ENCODE peak calls at places on chromosomes 11 and 22, in six cellular contexts. C is GM12878, W is HCT116, E is K562, J is HepG2, S is H1. Z is an unnamed sample.

GRCh38 chr11:120172054-120172881 is 34.4 kb upstream of the TRIM29 start:
- DNase-seq in C (no peak), W (peak; percentile 36), E (peak; percentile 73), J (peak; percentile 63), S (peak; percentile 49), Z (peak; percentile 60)

GRCh38 chr22:20299736-20300136 is 20.1 kb downstream of the DGCR6L start:
- DNase-seq in C (no peak), W (no peak), E (no peak), J (no peak), S (no peak), Z (no peak)

GRCh38 chr11:61787928-61788491 is 4.4 kb downstream of the TMEM258 start:
- DNase-seq in C (no peak), W (peak; percentile 48), E (peak; percentile 44), J (peak; percentile 74), S (no peak), Z (peak; percentile 40)

GRCh38 chr22:31490496-31490925 is 869 bp upstream of the EIF4ENIF1 start:
- DNase-seq in C (peak; percentile 97), W (peak; percentile 22), E (peak; percentile 15), J (peak; percentile 77), S (no peak), Z (no peak)

GRCh38 chr22:41030891-41031290 is 61.5 kb upstream of the EP300 start:
- DNase-seq in C (no peak), W (no peak), E (no peak), J (no peak), S (no peak), Z (no peak)

GRCh38 chr11:122242731-122243130 is 126.7 kb upstream of the BLID start:
- DNase-seq in C (no peak), W (no peak), E (no peak), J (no peak), S (no peak), Z (no peak)

GRCh38 chr22:17980013-17980510 is 44.3 kb downstream of the MICAL3 start:
- DNase-seq in C (no peak), W (no peak), E (no peak), J (no peak), S (no peak), Z (no peak)

GRCh38 chr11:115471367-115471766 is 32.8 kb downstream of the CADM1 start:
- DNase-seq in C (peak; percentile 40), W (no peak), E (no peak), J (peak; percentile 80), S (no peak), Z (no peak)

GRCh38 chr22:38176170-38176741 is 5.4 kb downstream of the PLA2G6 start:
- DNase-seq in C (peak; percentile 65), W (no peak), E (no peak), J (no peak), S (no peak), Z (no peak)

GRCh38 chr11:102367364-102367763 is 20.4 kb downstream of the BIRC2 start:
- DNase-seq in C (no peak), W (no peak), E (peak; percentile 10), J (no peak), S (no peak), Z (no peak)

GRCh38 chr11:84588131-84588829 is 1038.9 kb downstream of the DLG2 start:
- DNase-seq in C (no peak), W (no peak), E (no peak), J (no peak), S (no peak), Z (no peak)

GRCh38 chr11:68379216-68379615 is 66.8 kb downstream of the LRP5 start:
- DNase-seq in C (no peak), W (no peak), E (no peak), J (no peak), S (no peak), Z (no peak)

GRCh38 chr11:35478411-35479139 is 46.8 kb downstream of the PAMR1 start:
- DNase-seq in C (no peak), W (no peak), E (no peak), J (no peak), S (no peak), Z (no peak)

GRCh38 chr22:17218341-17218740 is 894 bp downstream of the ADA2 start:
- DNase-seq in C (no peak), W (no peak), E (no peak), J (no peak), S (no peak), Z (no peak)

GRCh38 chr22:20741634-20742581 is 32.0 kb upstream of the SERPIND1 start:
- DNase-seq in C (no peak), W (peak; percentile 18), E (peak; percentile 93), J (peak; percentile 44), S (no peak), Z (no peak)

GRCh38 chr11:6655790-6656580 is at the start of gene DCHS1:
- DNase-seq in C (no peak), W (no peak), E (peak; percentile 83), J (no peak), S (no peak), Z (no peak)

GRCh38 chr11:10058356-10058755 is 235.7 kb downstream of the SBF2 start:
- DNase-seq in C (no peak), W (no peak), E (no peak), J (no peak), S (no peak), Z (no peak)
- H3K9me3 ChIP-seq in C (no peaks in the 10 kb centered on the region), W (peaks cover 8% of the 10 kb centered on the region), E (no peaks in the 10 kb centered on the region), J (peaks cover 12% of the 10 kb centered on the region), S (peaks cover 11% of the 10 kb centered on the region), Z (peaks cover 11% of the 10 kb centered on the region)

DNA sequence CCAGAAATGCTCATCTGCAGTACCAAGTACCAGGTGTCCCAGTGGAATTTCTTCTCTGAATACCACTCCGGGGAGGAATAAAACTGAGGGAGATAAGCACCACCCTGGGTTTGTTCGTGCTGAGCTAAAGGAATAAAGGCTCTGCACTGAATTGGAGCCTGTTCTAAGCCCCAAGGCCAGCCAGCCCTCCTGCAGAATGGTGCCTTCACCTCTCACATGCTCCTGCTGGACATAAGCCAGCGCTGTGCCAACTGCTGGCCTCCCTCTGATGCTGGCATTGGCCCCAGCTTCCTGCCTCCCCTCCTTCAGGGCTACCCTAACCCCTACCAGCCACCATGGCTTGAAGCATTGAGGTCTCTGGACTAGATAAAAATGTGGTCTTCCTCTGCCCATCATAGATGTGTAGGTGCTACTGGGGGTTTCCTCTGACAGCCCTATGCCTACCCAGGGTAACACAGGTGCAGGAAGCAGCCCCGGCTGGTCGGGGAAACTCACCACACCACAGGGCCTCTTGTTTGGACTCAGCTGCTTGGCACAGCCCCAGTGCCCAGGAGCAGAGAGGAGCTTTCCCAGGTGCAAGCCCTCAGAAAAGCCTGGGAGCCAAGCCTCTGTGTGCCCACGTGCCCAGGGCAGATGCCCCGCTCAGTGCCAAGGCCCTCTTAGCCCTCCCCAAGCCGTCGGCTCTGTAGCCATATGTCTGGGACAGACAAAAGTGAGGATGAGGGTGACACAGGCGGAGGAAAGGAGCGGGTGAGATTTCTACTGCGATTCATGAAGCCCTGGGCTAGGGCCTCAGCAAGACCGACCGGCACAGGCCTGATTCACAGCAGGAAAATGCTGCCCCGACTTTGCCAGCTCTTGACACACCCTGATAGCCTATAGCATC is 34.1 kb upstream of the JAM3 start:
- DNase-seq in C (no peak), W (no peak), E (no peak), J (no peak), S (no peak), Z (no peak)
- TF ChIP-seq YY1 in C (no peak), W (no peak), E (no peak), J (no peak), S (no peak), Z (no peak)

GRCh38 chr11:131760191-131760951 is 390.0 kb downstream of the NTM start:
- DNase-seq in C (no peak), W (no peak), E (no peak), J (no peak), S (no peak), Z (no peak)
- TF ChIP-seq ZNF274 in C (no peak), W (no peak), E (no peak), J (no peak), S (no peak), Z (no peak)

GRCh38 chr22:49090061-49090852 is 737.4 kb downstream of the BRD1 start:
- DNase-seq in C (no peak), W (no peak), E (no peak), J (no peak), S (no peak), Z (no peak)
- H3K9me3 ChIP-seq in C (no peaks in the 10 kb centered on the region), W (no peaks in the 10 kb centered on the region), E (no peaks in the 10 kb centered on the region), J (no peaks in the 10 kb centered on the region), S (no peaks in the 10 kb centered on the region), Z (no peaks in the 10 kb centered on the region)

GRCh38 chr11:62794201-62794775 is 2.5 kb upstream of the TMEM223 start:
- DNase-seq in C (no peak), W (no peak), E (no peak), J (no peak), S (no peak), Z (no peak)
- TF ChIP-seq YY1 in C (no peak), W (no peak), E (no peak), J (no peak), S (no peak), Z (no peak)

Z was measured in NT2/D1.